ENCODE peak calls at places on chromosomes 4 and X, in four cellular contexts. B, E, V and H are unnamed samples. For H3K27me3, the result is how much of the 10 kb centered on the place peaks cover.

GRCh38 chr4:85821688-85822087 is 346.7 kb downstream of the ARHGAP24 start:
- DNase-seq in B (no peak), E (no peak), V (no peak), H (no peak)

GRCh38 chrX:13845721-13846378 is 29.0 kb upstream of the GPM6B start:
- DNase-seq in B (no peak), E (peak), V (no peak), H (no peak)

GRCh38 chr4:155964016-155964891 is 10.6 kb upstream of the CTSO start:
- DNase-seq in B (no peak), E (no peak), V (no peak), H (no peak)

GRCh38 chrX:35046646-35047231 is 104.1 kb downstream of the FAM47B start:
- DNase-seq in B (no peak), E (no peak), V (peak), H (no peak)

GRCh38 chrX:10548681-10549080 is 71.7 kb downstream of the MID1 start:
- DNase-seq in B (no peak), E (no peak), V (no peak), H (no peak)

GRCh38 chrX:8424941-8425340 is 39.7 kb upstream of the VCX3B start:
- DNase-seq in B (no peak), E (no peak), V (no peak), H (no peak)

GRCh38 chrX:16834811-16835210 is 35.4 kb downstream of the RBBP7 start:
- DNase-seq in B (no peak), E (no peak), V (no peak), H (no peak)

GRCh38 chrX:139875831-139876230 is 57.0 kb downstream of the ATP11C start:
- DNase-seq in B (no peak), E (no peak), V (peak), H (no peak)

GRCh38 chr4:182367153-182367552 is 124.0 kb downstream of the TENM3 start:
- DNase-seq in B (no peak), E (no peak), V (no peak), H (no peak)

GRCh38 chr4:169132561-169133305 is 122.7 kb upstream of the CBR4 start:
- DNase-seq in B (no peak), E (peak), V (no peak), H (no peak)

GRCh38 chr4:26388671-26389070 is 67.9 kb downstream of the RBPJ start:
- DNase-seq in B (no peak), E (peak), V (no peak), H (no peak)

GRCh38 chr4:151962138-151962845 is 201.5 kb upstream of the GATB start:
- DNase-seq in B (no peak), E (peak), V (no peak), H (no peak)

GRCh38 chrX:48902135-48902534 is 4.4 kb downstream of the PQBP1 start:
- DNase-seq in B (no peak), E (no peak), V (no peak), H (no peak)

GRCh38 chrX:68848189-68848940 is 19.5 kb downstream of the EFNB1 start:
- DNase-seq in B (no peak), E (no peak), V (no peak), H (no peak)

GRCh38 chr4:3369781-3370660 is 71.7 kb upstream of the HGFAC start:
- DNase-seq in B (peak), E (peak), V (peak), H (no peak)

GRCh38 chr4:57254727-57255126 is 144.5 kb upstream of the IGFBP7 start:
- DNase-seq in B (no peak), E (no peak), V (no peak), H (no peak)

GRCh38 chr4:39730067-39730466 is 32.1 kb downstream of the UBE2K start:
- DNase-seq in B (no peak), E (peak), V (peak), H (no peak)

GRCh38 chrX:154540897-154541535 is 5.6 kb downstream of the G6PD start:
- DNase-seq in B (no peak), E (no peak), V (no peak), H (no peak)

GRCh38 chr4:153122855-153123254 is 81.4 kb upstream of the TRIM2 start:
- DNase-seq in B (no peak), E (no peak), V (no peak), H (no peak)

GRCh38 chr4:156528216-156528615 is 443.4 kb downstream of the PDGFC start:
- DNase-seq in B (no peak), E (no peak), V (peak), H (no peak)

GRCh38 chr4:38279077-38279476 is 318.9 kb downstream of the PTTG2 start:
- DNase-seq in B (no peak), E (no peak), V (no peak), H (no peak)

GRCh38 chr4:138977525-138977924 is 38.1 kb upstream of the NOCT start:
- DNase-seq in B (peak), E (no peak), V (no peak), H (peak)

GRCh38 chrX:47232803-47233332 is at the start of gene USP11:
- DNase-seq in B (peak), E (peak), V (peak), H (peak)

GRCh38 chr4:24105183-24106039 is 215.6 kb upstream of the PPARGC1A start:
- DNase-seq in B (no peak), E (peak), V (peak), H (no peak)

GRCh38 chr4:6608758-6609414 is 31.6 kb upstream of the MRFAP1 start:
- DNase-seq in B (peak), E (no peak), V (no peak), H (no peak)

GRCh38 chr4:119242417-119242816 is 29.9 kb downstream of the USP53 start:
- DNase-seq in B (no peak), E (no peak), V (no peak), H (no peak)

GRCh38 chr4:147160908-147161513 is 215.3 kb upstream of the TTC29 start:
- DNase-seq in B (no peak), E (peak), V (peak), H (peak)

GRCh38 chr4:52263612-52264011 is 212.5 kb downstream of the SPATA18 start:
- DNase-seq in B (no peak), E (peak), V (no peak), H (no peak)

GRCh38 chr4:52192697-52193096 is 141.6 kb downstream of the SPATA18 start:
- DNase-seq in B (no peak), E (peak), V (no peak), H (no peak)

DNA sequence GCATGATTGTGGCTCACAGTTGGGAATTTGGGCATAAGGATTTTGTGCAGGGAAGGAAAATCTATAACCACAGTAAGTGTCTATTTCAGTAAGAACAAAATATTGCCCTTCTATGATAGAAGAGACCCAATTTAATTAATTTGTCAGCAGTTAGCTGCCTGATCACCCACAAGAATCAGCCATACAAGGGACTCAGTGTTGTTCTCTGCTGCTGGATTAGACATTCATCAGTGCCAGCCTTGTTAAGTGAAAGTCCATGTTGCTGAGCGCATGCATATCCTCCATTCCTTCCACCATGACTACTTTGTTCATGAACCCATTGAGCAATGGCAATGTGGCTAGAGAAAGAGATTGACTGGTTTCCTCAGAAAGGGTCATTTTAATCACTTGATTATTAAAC is 125.3 kb upstream of the PDHA2 start:
- DNase-seq in B (no peak), E (no peak), V (no peak), H (no peak)
- H3K9ac ChIP-seq in B (no peak), E (no peak), V (no peak), H (no peak)

DNA sequence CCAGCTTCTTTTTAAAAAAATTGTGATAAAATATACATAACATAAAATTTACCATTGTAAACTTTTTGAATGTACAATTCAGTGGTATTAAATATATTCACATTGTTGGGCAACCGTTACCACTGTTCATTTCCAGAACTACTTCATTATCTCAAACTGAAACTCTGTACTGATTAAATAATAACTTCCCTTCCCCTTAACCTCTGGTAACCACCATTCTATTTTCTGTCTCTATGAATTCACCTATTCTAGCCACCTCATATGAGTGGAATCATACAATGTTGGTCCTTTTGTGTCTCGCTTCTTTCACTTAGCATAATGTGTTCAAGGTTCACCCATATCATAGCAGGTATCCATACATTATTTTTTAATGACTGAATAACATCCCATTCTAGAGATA is 8.3 kb downstream of the GPR50 start:
- DNase-seq in B (no peak), E (no peak), V (no peak), H (no peak)
- H3K27me3 ChIP-seq in B (under half), E (under half), V (under half), H (under half)

GRCh38 chr4:186144596-186145569 is 40.4 kb downstream of the FAM149A start:
- DNase-seq in B (peak), E (peak), V (peak), H (no peak)
- H3K9ac ChIP-seq in B (no peak), E (peak), V (peak), H (no peak)

GRCh38 chrX:96684339-96685204 is at the start of gene DIAPH2:
- DNase-seq in B (peak), E (peak), V (peak), H (peak)
- H3K27me3 ChIP-seq in B (under half), E (under half), V (under half), H (under half)

DNA sequence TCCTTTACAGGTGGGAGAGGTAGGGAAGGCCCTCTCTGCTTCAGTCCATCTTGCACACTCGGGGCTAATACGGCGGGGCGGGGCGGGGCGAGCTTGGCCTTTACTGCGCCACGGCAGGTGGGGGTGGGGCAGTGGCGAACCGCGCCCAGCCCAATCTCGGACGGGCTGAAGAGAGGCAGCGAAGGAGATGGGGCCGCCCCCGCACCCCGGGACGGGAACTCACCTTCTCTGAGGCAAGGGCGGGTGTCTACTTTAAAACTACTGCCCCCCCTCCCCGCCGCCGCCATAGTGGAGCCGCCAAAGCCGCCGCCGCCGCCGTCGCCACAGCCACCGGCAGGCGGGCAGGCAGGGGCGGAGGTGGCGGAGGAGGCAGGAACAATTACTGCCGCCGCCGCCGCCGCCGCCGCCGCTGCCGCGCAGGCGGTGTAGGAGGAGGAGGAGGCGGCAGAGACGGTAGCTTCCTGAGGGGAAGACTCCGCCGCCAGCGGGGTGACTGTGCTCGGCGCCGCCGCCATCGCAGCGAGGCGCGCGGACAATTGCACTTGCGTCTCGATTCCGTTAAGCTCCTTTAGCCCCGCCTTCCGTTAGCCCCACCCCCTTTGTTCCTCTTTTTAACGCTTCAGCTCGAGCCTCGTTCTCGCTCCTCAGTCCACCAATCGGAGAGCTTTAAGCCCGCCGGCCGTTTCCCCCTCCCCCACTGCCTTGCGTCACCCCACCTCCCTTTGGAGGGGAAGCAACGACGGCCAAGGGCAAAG is at the start of gene ZMAT1:
- DNase-seq in B (peak), E (peak), V (peak), H (peak)
- H3K9ac ChIP-seq in B (no peak), E (peak), V (peak), H (peak)